ENCODE peak calls at places on chromosomes 7 and 10, in eight cellular contexts. Y is osteocyte, E is GM23338, O is AG10803, I is epithelial cell of proximal tubule, A is left ventricle myocardium inferior, N is lower lobe of right lung, G is right lobe of liver. K is an unnamed sample.

GRCh38 chr7:144842377-144842851 is 6.6 kb upstream of the TPK1 start:
- DNase-seq in I (peak; percentile 84), E (peak; percentile 67), Y (no peak), A (peak; percentile 24), O (no peak), G (peak; percentile 48), N (peak; percentile 68), K (peak; percentile 22)

GRCh38 chr10:122207596-122207995 is 63.5 kb upstream of the BTBD16 start:
- DNase-seq in A (no peak), Y (no peak), I (no peak), G (no peak), O (no peak), E (no peak), N (no peak), K (no peak)

GRCh38 chr10:122461729-122462532 is 578 bp downstream of the HTRA1 start:
- DNase-seq in O (no peak), G (peak; percentile 81), I (no peak), A (no peak), Y (no peak), N (peak; percentile 54), E (peak; percentile 51), K (peak; percentile 28)

GRCh38 chr7:18829518-18830252 is 287.8 kb downstream of the TWIST1 start:
- DNase-seq in Y (no peak), O (peak; percentile 81), I (no peak), N (no peak), G (no peak), E (no peak), A (no peak), K (no peak)

GRCh38 chr7:3630081-3630480 is 329.0 kb downstream of the SDK1 start:
- DNase-seq in O (no peak), Y (no peak), E (no peak), I (no peak), A (no peak), N (no peak), G (no peak), K (no peak)

GRCh38 chr7:155754165-155754564 is 58.1 kb downstream of the SHH start:
- DNase-seq in E (no peak), N (no peak), Y (no peak), G (no peak), I (no peak), O (no peak), A (no peak), K (no peak)

GRCh38 chr7:44286182-44286617 is 39.2 kb downstream of the CAMK2B start:
- DNase-seq in O (no peak), A (peak; percentile 14), I (no peak), E (peak; percentile 52), N (no peak), G (peak; percentile 39), Y (peak; percentile 73), K (no peak)

GRCh38 chr7:31744294-31744874 is 57.4 kb downstream of the PPP1R17 start:
- DNase-seq in O (peak; percentile 69), Y (peak; percentile 86), G (peak; percentile 57), E (peak; percentile 81), A (peak; percentile 29), I (peak; percentile 23), N (peak; percentile 56), K (peak; percentile 57)

GRCh38 chr7:116162992-116163391 is 47.3 kb upstream of the TES start:
- DNase-seq in A (no peak), G (no peak), I (no peak), Y (no peak), N (no peak), E (peak; percentile 57), O (no peak), K (no peak)

GRCh38 chr10:132466520-132467463 is 69.8 kb downstream of the PWWP2B start:
- DNase-seq in O (no peak), E (no peak), I (no peak), G (peak; percentile 42), N (peak; percentile 44), Y (no peak), A (peak; percentile 20), K (no peak)

GRCh38 chr7:139452948-139453672 is 30.4 kb downstream of the KLRG2 start:
- DNase-seq in A (no peak), E (peak; percentile 54), Y (no peak), I (no peak), G (no peak), N (no peak), O (peak; percentile 67), K (no peak)

GRCh38 chr7:29161226-29161625 is 14.9 kb upstream of the CPVL start:
- DNase-seq in O (no peak), I (no peak), G (no peak), E (no peak), Y (no peak), N (no peak), A (no peak), K (no peak)

GRCh38 chr7:94052398-94053180 is 48.4 kb upstream of the BET1 start:
- DNase-seq in N (no peak), Y (no peak), G (no peak), A (no peak), E (peak; percentile 24), I (no peak), O (peak; percentile 12), K (no peak)

GRCh38 chr7:140348161-140348849 is 50.0 kb downstream of the SLC37A3 start:
- DNase-seq in O (peak; percentile 58), E (no peak), G (no peak), A (no peak), N (no peak), I (no peak), Y (no peak), K (no peak)

GRCh38 chr7:116834815-116835533 is 27.4 kb upstream of the CAPZA2 start:
- DNase-seq in Y (no peak), N (no peak), O (peak; percentile 12), A (peak; percentile 28), E (no peak), G (peak; percentile 80), I (peak; percentile 49), K (peak; percentile 61)

GRCh38 chr7:130791746-130792145 is 57.7 kb upstream of the KLF14 start:
- DNase-seq in A (no peak), I (no peak), N (no peak), E (no peak), G (no peak), O (no peak), Y (no peak), K (no peak)

GRCh38 chr10:76632158-76633051 is 1005.2 kb downstream of the KCNMA1 start:
- DNase-seq in I (no peak), G (peak; percentile 49), O (no peak), N (no peak), E (peak; percentile 65), Y (no peak), A (no peak), K (peak; percentile 19)

GRCh38 chr10:43128958-43129706 is 9.1 kb upstream of the CSGALNACT2 start:
- DNase-seq in O (peak; percentile 98), A (no peak), I (peak; percentile 56), E (no peak), Y (peak; percentile 80), G (peak; percentile 21), N (no peak), K (peak; percentile 75)

GRCh38 chr7:140611641-140612040 is 29.0 kb downstream of the DENND2A start:
- DNase-seq in O (peak; percentile 39), N (no peak), E (no peak), I (no peak), Y (no peak), A (no peak), G (no peak), K (no peak)

GRCh38 chr7:116182023-116182422 is 28.3 kb upstream of the TES start:
- DNase-seq in A (no peak), N (no peak), E (no peak), G (no peak), I (no peak), O (no peak), Y (no peak), K (no peak)

GRCh38 chr7:156612930-156613329 is 27.6 kb upstream of the RNF32 start:
- DNase-seq in A (no peak), E (no peak), G (no peak), O (no peak), I (no peak), N (no peak), Y (no peak), K (no peak)

GRCh38 chr7:32588657-32589056 is 93.4 kb downstream of the AVL9 start:
- DNase-seq in G (no peak), Y (no peak), O (peak; percentile 90), E (no peak), A (no peak), I (peak; percentile 80), N (no peak), K (peak; percentile 17)

GRCh38 chr7:97130417-97131139 is 13.1 kb downstream of the SDHAF3 start:
- DNase-seq in O (no peak), Y (no peak), E (no peak), A (no peak), N (no peak), I (no peak), G (no peak), K (peak; percentile 46)

GRCh38 chr7:43108255-43109011 is 4.0 kb upstream of the HECW1 start:
- DNase-seq in I (no peak), G (peak; percentile 68), Y (peak; percentile 87), O (peak; percentile 53), A (peak; percentile 44), E (peak; percentile 92), N (peak; percentile 71), K (peak; percentile 70)
- TF ChIP-seq CTCF in I (peak; percentile 97), G (peak; percentile 84), Y (peak; percentile 86), O (peak; percentile 98), A (peak; percentile 81), E (peak; percentile 93), N (peak; percentile 86), K (peak; percentile 95)

GRCh38 chr7:153381275-153382119 is 621.9 kb downstream of the ACTR3B start:
- DNase-seq in O (no peak), A (no peak), I (no peak), N (no peak), Y (peak; percentile 48), G (peak; percentile 47), E (peak; percentile 37), K (no peak)
- TF ChIP-seq CTCF in O (no peak), A (peak; percentile 75), I (peak; percentile 53), N (peak; percentile 85), Y (no peak), G (peak; percentile 88), E (peak; percentile 71), K (no peak)

DNA sequence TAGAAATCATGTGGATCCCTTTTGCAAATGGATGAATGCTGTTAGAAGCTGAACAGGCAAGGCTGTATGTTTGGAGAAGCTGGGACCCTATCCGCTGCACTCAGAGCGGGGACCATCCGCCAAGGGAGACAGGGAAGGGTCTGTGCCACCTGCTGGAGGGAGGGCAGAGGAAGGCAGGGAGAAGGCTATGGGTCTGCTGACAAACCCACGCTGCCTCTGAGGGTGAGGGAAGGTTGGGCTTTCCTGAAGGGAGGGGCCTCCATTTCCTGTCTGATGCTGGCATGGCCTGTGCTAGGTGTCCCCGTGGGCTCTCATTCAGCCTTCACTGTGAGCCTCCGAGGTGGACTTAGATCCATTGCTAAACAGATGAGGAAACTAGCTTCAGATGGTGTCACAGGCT is 5.3 kb upstream of the CRHR2 start:
- DNase-seq in N (no peak), Y (no peak), E (no peak), G (no peak), O (no peak), I (no peak), A (no peak), K (no peak)
- TF ChIP-seq CTCF in N (no peak), Y (no peak), E (no peak), G (no peak), O (no peak), I (no peak), A (no peak), K (no peak)

DNA sequence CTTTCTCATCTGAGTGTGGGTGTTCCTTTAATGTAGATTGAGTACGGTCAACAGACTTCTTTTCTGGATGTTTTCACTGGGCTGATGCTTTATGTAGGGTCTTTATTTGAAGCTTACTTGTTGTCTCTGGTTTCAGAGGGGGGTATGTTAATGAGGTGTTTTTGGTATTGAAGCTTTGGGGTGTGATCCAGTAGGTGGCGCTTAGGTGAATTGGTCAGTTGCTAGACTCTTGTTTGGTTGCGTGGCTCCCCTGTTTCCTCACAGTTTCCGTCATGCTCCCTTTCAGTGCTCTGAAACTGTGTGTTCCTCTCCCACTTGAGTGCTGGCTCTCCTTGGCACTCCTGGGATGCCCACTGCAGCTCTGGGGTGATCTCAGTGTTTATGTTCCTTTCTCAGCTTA is 80.8 kb downstream of the FANK1 start:
- DNase-seq in Y (no peak), G (no peak), A (no peak), O (no peak), N (no peak), E (peak; percentile 73), I (no peak), K (no peak)
- TF ChIP-seq CTCF in Y (no peak), G (peak; percentile 14), A (no peak), O (peak; percentile 10), N (no peak), E (peak; percentile 62), I (peak; percentile 44), K (no peak)

K was measured in RWPE1.